ENCODE peak calls at places on chromosomes 16 and 17, in seven cellular contexts. H is SK-N-SH, X is GM23248, F is adipocyte, A is fibroblast of lung, L is endothelial cell of umbilical vein, Z is neuronal stem cell. O is an unnamed sample.

GRCh38 chr16:85382717-85383118 is 230.4 kb upstream of the GSE1 start:
- DNase-seq in X (no peak), L (no peak), H (no peak), A (no peak), F (no peak), Z (no peak), O (no peak)

GRCh38 chr16:87407511-87408112 is 15.5 kb downstream of the MAP1LC3B start:
- DNase-seq in H (no peak), A (peak; percentile 85), F (no peak), Z (no peak), L (peak; percentile 95), X (peak; percentile 30), O (peak; percentile 41)

GRCh38 chr17:28907709-28908475 is 5.0 kb upstream of the DHRS13 start:
- DNase-seq in L (no peak), Z (no peak), H (no peak), X (peak; percentile 38), A (no peak), F (peak; percentile 60), O (no peak)

GRCh38 chr17:54536306-54536705 is 364.3 kb upstream of the TOM1L1 start:
- DNase-seq in F (no peak), Z (no peak), H (no peak), A (no peak), L (no peak), X (no peak), O (peak; percentile 64)

GRCh38 chr17:52157161-52157560 is 1.4 kb downstream of the CA10 start:
- DNase-seq in H (peak; percentile 19), A (no peak), X (no peak), F (no peak), Z (no peak), L (no peak), O (peak; percentile 67)

GRCh38 chr17:71441098-71441497 is 679.7 kb upstream of the SOX9 start:
- DNase-seq in H (no peak), L (no peak), A (peak; percentile 97), F (peak; percentile 57), Z (no peak), X (peak; percentile 93), O (no peak)

GRCh38 chr17:45225051-45225700 is 3.5 kb downstream of the FMNL1 start:
- DNase-seq in H (no peak), A (no peak), Z (no peak), X (no peak), F (no peak), L (no peak), O (no peak)

GRCh38 chr17:65278050-65278819 is 141.1 kb downstream of the RGS9 start:
- DNase-seq in F (peak; percentile 76), L (peak; percentile 58), Z (peak; percentile 66), X (peak; percentile 86), A (peak; percentile 67), H (peak; percentile 89), O (peak; percentile 96)

GRCh38 chr16:57469046-57469445 is 6.6 kb downstream of the POLR2C start:
- DNase-seq in X (no peak), Z (no peak), L (no peak), F (no peak), H (no peak), A (no peak), O (no peak)

GRCh38 chr16:25052530-25052929 is 37.4 kb upstream of the ARHGAP17 start:
- DNase-seq in A (no peak), X (no peak), F (no peak), H (no peak), L (no peak), Z (no peak), O (no peak)
- H3K9ac ChIP-seq in A (no peak overlapping the region), X (no peak overlapping the region), F (peak overlapping the region; percentile 39), H (no peak overlapping the region), L (no peak overlapping the region), Z (no peak overlapping the region), O (no peak overlapping the region)

GRCh38 chr17:73247728-73248127 is 14.0 kb downstream of the CPSF4L start:
- DNase-seq in Z (no peak), H (no peak), F (peak; percentile 27), X (no peak), A (no peak), L (peak; percentile 29), O (no peak)
- H3K9ac ChIP-seq in Z (no peak overlapping the region), H (no peak overlapping the region), F (no peak overlapping the region), X (no peak overlapping the region), A (no peak overlapping the region), L (no peak overlapping the region), O (no peak overlapping the region)

GRCh38 chr17:78789663-78790181 is 7.6 kb upstream of the CYTH1 start:
- DNase-seq in F (peak; percentile 71), Z (no peak), H (peak; percentile 46), A (peak; percentile 95), X (peak; percentile 82), L (no peak), O (no peak)
- H3K9ac ChIP-seq in F (no peak overlapping the region), Z (no peak overlapping the region), H (no peak overlapping the region), A (no peak overlapping the region), X (peak overlapping the region; percentile 64), L (no peak overlapping the region), O (no peak overlapping the region)

DNA sequence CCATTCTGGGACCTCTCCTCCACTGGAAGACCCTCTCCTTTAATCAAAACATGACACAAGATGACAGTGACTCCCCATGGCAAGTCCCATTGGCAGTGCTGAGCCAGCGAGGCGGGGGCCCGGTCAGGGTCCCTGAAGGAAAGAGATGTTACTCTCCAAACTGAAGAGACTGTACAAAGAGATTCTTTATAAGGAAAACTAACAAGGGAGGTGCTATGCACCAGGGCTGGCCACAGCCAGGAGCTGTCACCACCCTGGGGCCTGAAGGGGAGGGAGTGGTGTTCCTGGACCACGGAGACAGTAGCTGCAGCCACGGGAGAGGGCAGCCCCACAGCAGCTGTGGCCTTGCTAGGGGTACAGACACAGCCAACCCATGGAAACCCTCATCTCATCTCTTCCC is 123.1 kb downstream of the XYLT1 start:
- DNase-seq in Z (no peak), L (no peak), X (no peak), A (no peak), H (no peak), F (no peak), O (no peak)
- H3K9ac ChIP-seq in Z (no peak overlapping the region), L (no peak overlapping the region), X (no peak overlapping the region), A (no peak overlapping the region), H (no peak overlapping the region), F (no peak overlapping the region), O (no peak overlapping the region)

GRCh38 chr16:56336711-56337110 is 88.6 kb downstream of the AMFR start:
- DNase-seq in L (no peak), X (no peak), F (no peak), H (no peak), Z (no peak), A (no peak), O (no peak)

GRCh38 chr16:56338566-56339318 is 86.6 kb downstream of the AMFR start:
- DNase-seq in H (no peak), L (no peak), A (no peak), Z (no peak), X (no peak), F (no peak), O (no peak)

GRCh38 chr16:56337858-56338325 is 87.5 kb downstream of the AMFR start:
- DNase-seq in A (no peak), X (no peak), Z (no peak), F (no peak), L (no peak), H (no peak), O (no peak)

GRCh38 chr16:56336071-56336688 is 89.2 kb downstream of the AMFR start:
- DNase-seq in X (no peak), F (no peak), H (no peak), A (no peak), L (no peak), Z (no peak), O (no peak)

DNA sequence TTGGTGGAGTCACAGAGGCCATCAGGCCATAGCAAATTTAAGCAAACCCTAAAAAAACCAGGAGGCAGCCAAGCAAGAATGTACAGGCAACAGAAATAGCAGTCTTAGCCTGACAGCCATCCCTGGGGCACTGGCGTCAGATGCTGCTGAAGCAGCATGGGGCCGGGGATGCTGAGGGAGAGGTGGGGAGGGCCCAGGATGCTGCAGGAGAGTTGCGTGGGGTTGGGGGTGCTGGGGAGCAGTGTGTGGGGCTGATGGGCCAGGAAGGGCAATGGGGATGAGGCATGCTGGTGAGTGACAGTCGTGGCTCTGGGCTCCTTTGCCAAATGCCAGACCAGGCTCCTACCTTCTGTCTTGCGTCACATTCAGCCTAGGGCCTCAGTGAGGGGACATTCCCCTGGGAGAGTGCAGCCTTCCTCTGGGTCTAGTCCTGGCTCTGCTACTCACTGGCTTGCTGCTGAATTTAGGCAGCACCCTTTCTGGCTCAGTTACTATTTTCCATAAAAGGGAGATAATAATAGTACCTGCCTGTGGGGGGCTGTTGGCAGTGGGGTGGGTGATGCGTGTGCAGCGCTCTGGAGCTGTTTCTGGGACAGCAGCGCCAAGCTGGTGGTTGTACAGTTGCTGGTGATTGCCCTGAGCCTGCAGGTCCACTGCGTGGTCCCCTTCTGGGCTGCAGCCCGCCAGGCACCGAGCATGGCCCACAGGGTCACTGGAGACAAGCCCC is 88.1 kb downstream of the AMFR start:
- DNase-seq in Z (no peak), F (no peak), A (no peak), X (no peak), H (no peak), L (no peak), O (no peak)
- H3K9ac ChIP-seq in Z (no peak overlapping the region), F (no peak overlapping the region), A (no peak overlapping the region), X (no peak overlapping the region), H (no peak overlapping the region), L (no peak overlapping the region), O (no peak overlapping the region)

GRCh38 chr16:74447578-74447977 is 26.3 kb upstream of the CLEC18B start:
- DNase-seq in F (no peak), L (peak; percentile 28), X (no peak), A (no peak), H (no peak), Z (no peak), O (no peak)

GRCh38 chr16:74450236-74450635 is 29.0 kb upstream of the CLEC18B start:
- DNase-seq in H (no peak), L (no peak), A (no peak), X (peak; percentile 35), Z (no peak), F (peak; percentile 16), O (no peak)

GRCh38 chr16:74448990-74449389 is 27.7 kb upstream of the CLEC18B start:
- DNase-seq in F (peak; percentile 80), A (peak; percentile 95), X (peak; percentile 95), Z (no peak), L (peak; percentile 84), H (no peak), O (no peak)

GRCh38 chr16:74450967-74451760 is 29.9 kb upstream of the CLEC18B start:
- DNase-seq in L (no peak), X (no peak), Z (no peak), H (no peak), F (no peak), A (no peak), O (no peak)

GRCh38 chr16:74449470-74449869 is 28.2 kb upstream of the CLEC18B start:
- DNase-seq in X (peak; percentile 88), L (no peak), A (peak; percentile 73), H (no peak), F (peak; percentile 43), Z (no peak), O (no peak)
- H3K9ac ChIP-seq in X (peak overlapping the region; percentile 54), L (no peak overlapping the region), A (no peak overlapping the region), H (peak overlapping the region; percentile 6), F (peak overlapping the region; percentile 80), Z (peak overlapping the region; percentile 37), O (no peak overlapping the region)

O was measured in endodermal cell.